ENCODE peak calls at places on chromosomes 13 and 19, in six cellular contexts. U, Y, E, D, H and J are unnamed samples.

GRCh38 chr19:42419309-42419708 is 7.9 kb downstream of the LIPE start:
- DNase-seq in U (peak; percentile 68), Y (peak; percentile 73), E (no peak), D (no peak), H (no peak), J (no peak)

GRCh38 chr13:110634558-110634957 is 19.2 kb downstream of the NAXD start:
- DNase-seq in U (no peak), Y (no peak), E (no peak), D (no peak), H (no peak), J (no peak)

GRCh38 chr19:45558399-45558878 is 26.2 kb downstream of the OPA3 start:
- DNase-seq in U (no peak), Y (no peak), E (peak; percentile 61), D (peak; percentile 63), H (peak; percentile 40), J (peak; percentile 35)

GRCh38 chr19:28374971-28375370 is 838.0 kb downstream of the UQCRFS1 start:
- DNase-seq in U (no peak), Y (no peak), E (no peak), D (no peak), H (no peak), J (no peak)

GRCh38 chr13:32142956-32143375 is 111.4 kb downstream of the FRY start:
- DNase-seq in U (no peak), Y (no peak), E (no peak), D (no peak), H (peak; percentile 17), J (no peak)

GRCh38 chr19:43777163-43777700 is 3.5 kb downstream of the KCNN4 start:
- DNase-seq in U (no peak), Y (no peak), E (no peak), D (no peak), H (peak; percentile 35), J (peak; percentile 87)

GRCh38 chr13:109249780-109250528 is 536.4 kb downstream of the IRS2 start:
- DNase-seq in U (no peak), Y (no peak), E (no peak), D (no peak), H (peak; percentile 89), J (no peak)

GRCh38 chr13:49516467-49516866 is 20.7 kb downstream of the PHF11 start:
- DNase-seq in U (peak; percentile 34), Y (peak; percentile 57), E (no peak), D (no peak), H (no peak), J (no peak)

GRCh38 chr13:94305463-94305862 is 174.0 kb downstream of the DCT start:
- DNase-seq in U (no peak), Y (no peak), E (no peak), D (no peak), H (peak; percentile 91), J (no peak)

GRCh38 chr13:20799726-20800416 is 26.1 kb upstream of the EEF1AKMT1 start:
- DNase-seq in U (no peak), Y (no peak), E (no peak), D (no peak), H (no peak), J (no peak)

GRCh38 chr19:56111601-56112312 is 9.3 kb downstream of the ZNF787 start:
- DNase-seq in U (peak; percentile 44), Y (peak; percentile 73), E (peak; percentile 36), D (peak; percentile 83), H (no peak), J (no peak)

GRCh38 chr13:102569488-102569887 is 27.3 kb upstream of the TPP2 start:
- DNase-seq in U (no peak), Y (no peak), E (no peak), D (no peak), H (no peak), J (no peak)

GRCh38 chr13:20160346-20161274 is at the start of gene GJA3:
- DNase-seq in U (peak; percentile 66), Y (peak; percentile 73), E (peak; percentile 54), D (peak; percentile 62), H (peak; percentile 60), J (peak; percentile 36)

GRCh38 chr13:66296875-66297274 is 933.3 kb downstream of the PCDH9 start:
- DNase-seq in U (no peak), Y (no peak), E (no peak), D (no peak), H (no peak), J (no peak)

GRCh38 chr13:33410619-33411018 is 125.1 kb upstream of the STARD13 start:
- DNase-seq in U (no peak), Y (no peak), E (no peak), D (no peak), H (no peak), J (no peak)

GRCh38 chr19:12792853-12793289 is 1.6 kb downstream of the JUNB start:
- DNase-seq in U (no peak), Y (no peak), E (peak; percentile 58), D (peak; percentile 67), H (no peak), J (no peak)

GRCh38 chr13:73138967-73139491 is 80.2 kb downstream of the KLF5 start:
- DNase-seq in U (no peak), Y (no peak), E (no peak), D (no peak), H (no peak), J (no peak)

GRCh38 chr19:16227837-16228636 is 30.3 kb downstream of the AP1M1 start:
- DNase-seq in U (no peak), Y (no peak), E (no peak), D (no peak), H (no peak), J (no peak)

GRCh38 chr19:2112516-2113320 is 16.0 kb downstream of the IZUMO4 start:
- DNase-seq in U (peak; percentile 19), Y (no peak), E (peak; percentile 55), D (no peak), H (no peak), J (peak; percentile 14)

GRCh38 chr13:89627991-89628390 is 1719.5 kb upstream of the MIR17HG start:
- DNase-seq in U (no peak), Y (no peak), E (no peak), D (no peak), H (peak; percentile 82), J (no peak)

GRCh38 chr19:11480927-11481776 is at the start of gene ELAVL3:
- DNase-seq in U (no peak), Y (no peak), E (no peak), D (no peak), H (no peak), J (no peak)

GRCh38 chr13:109783815-109784589 is 2.4 kb downstream of the IRS2 start:
- DNase-seq in U (no peak), Y (peak; percentile 38), E (no peak), D (peak; percentile 64), H (no peak), J (no peak)

GRCh38 chr19:34088292-34088691 is 84.0 kb upstream of the LSM14A start:
- DNase-seq in U (no peak), Y (no peak), E (no peak), D (no peak), H (no peak), J (no peak)

GRCh38 chr19:41192574-41193419 is at the start of gene CYP2S1:
- DNase-seq in U (no peak), Y (no peak), E (no peak), D (peak; percentile 78), H (peak; percentile 28), J (no peak)

GRCh38 chr19:4284176-4284958 is 5.3 kb downstream of the SHD start:
- DNase-seq in U (no peak), Y (no peak), E (no peak), D (peak; percentile 90), H (no peak), J (peak; percentile 12)

GRCh38 chr19:10713317-10713716 is 4.6 kb upstream of the DNM2 start:
- DNase-seq in U (no peak), Y (no peak), E (no peak), D (peak; percentile 92), H (no peak), J (no peak)

GRCh38 chr13:110625771-110626321 is 10.5 kb downstream of the NAXD start:
- DNase-seq in U (no peak), Y (no peak), E (no peak), D (peak; percentile 87), H (no peak), J (no peak)

GRCh38 chr19:30046522-30046921 is 104.5 kb downstream of the URI1 start:
- DNase-seq in U (no peak), Y (no peak), E (no peak), D (no peak), H (no peak), J (no peak)

GRCh38 chr19:35120492-35120891 is 4.9 kb downstream of the FXYD3 start:
- DNase-seq in U (no peak), Y (peak; percentile 39), E (no peak), D (no peak), H (peak; percentile 98), J (no peak)
- H3K4me3 ChIP-seq in U (no peak overlapping the region), Y (no peak overlapping the region), E (no peak overlapping the region), D (no peak overlapping the region), H (no peak overlapping the region), J (no peak overlapping the region)

GRCh38 chr13:78609464-78610205 is 6.3 kb upstream of the POU4F1 start:
- DNase-seq in U (no peak), Y (no peak), E (no peak), D (no peak), H (no peak), J (no peak)

GRCh38 chr13:78606471-78607408 is 3.4 kb upstream of the POU4F1 start:
- DNase-seq in U (no peak), Y (no peak), E (no peak), D (no peak), H (no peak), J (no peak)

GRCh38 chr13:78607409-78608253 is 4.3 kb upstream of the POU4F1 start:
- DNase-seq in U (no peak), Y (no peak), E (no peak), D (no peak), H (no peak), J (no peak)

GRCh38 chr13:78608705-78609463 is 5.5 kb upstream of the POU4F1 start:
- DNase-seq in U (no peak), Y (no peak), E (no peak), D (no peak), H (no peak), J (no peak)

GRCh38 chr13:78608254-78608704 is 4.9 kb upstream of the POU4F1 start:
- DNase-seq in U (no peak), Y (no peak), E (no peak), D (no peak), H (no peak), J (no peak)
- H3K4me3 ChIP-seq in U (peak overlapping the region; percentile 59), Y (peak overlapping the region; percentile 54), E (peak overlapping the region; percentile 33), D (no peak overlapping the region), H (peak overlapping the region; percentile 52), J (no peak overlapping the region)

GRCh38 chr19:50333235-50333736 is 4.1 kb upstream of the KCNC3 start:
- DNase-seq in U (peak; percentile 87), Y (peak; percentile 96), E (peak; percentile 81), D (peak; percentile 95), H (peak; percentile 70), J (no peak)
- H3K4me3 ChIP-seq in U (peak overlapping the region; percentile 53), Y (peak overlapping the region; percentile 52), E (peak overlapping the region; percentile 81), D (no peak overlapping the region), H (peak overlapping the region; percentile 3), J (no peak overlapping the region)

GRCh38 chr19:37306383-37306963 is 64.4 kb upstream of the ZNF527 start:
- DNase-seq in U (no peak), Y (no peak), E (no peak), D (no peak), H (no peak), J (no peak)

GRCh38 chr19:37304884-37305255 is 66.0 kb upstream of the ZNF527 start:
- DNase-seq in U (no peak), Y (no peak), E (no peak), D (no peak), H (no peak), J (no peak)

GRCh38 chr19:37304190-37304883 is 66.6 kb upstream of the ZNF527 start:
- DNase-seq in U (peak; percentile 75), Y (peak; percentile 80), E (no peak), D (no peak), H (no peak), J (no peak)

GRCh38 chr19:37303591-37304171 is 67.2 kb upstream of the ZNF527 start:
- DNase-seq in U (no peak), Y (no peak), E (no peak), D (no peak), H (no peak), J (no peak)
- H3K4me3 ChIP-seq in U (peak overlapping the region; percentile 65), Y (peak overlapping the region; percentile 57), E (no peak overlapping the region), D (no peak overlapping the region), H (no peak overlapping the region), J (no peak overlapping the region)